ENCODE peak calls at places on chromosomes 1 and 21, in four cellular contexts. Y is spleen, C is stomach, K is tibial nerve. I is an unnamed sample.

GRCh38 chr1:220827445-220828210 is 40.9 kb downstream of the MTARC1 start:
- DNase-seq in Y (no peak), C (no peak), K (no peak), I (no peak)

GRCh38 chr1:24301395-24302175 is 17.6 kb upstream of the GRHL3 start:
- DNase-seq in Y (no peak), C (no peak), K (no peak), I (no peak)

GRCh38 chr1:54876814-54877213 is 10.2 kb downstream of the DHCR24 start:
- DNase-seq in Y (no peak), C (no peak), K (no peak), I (no peak)

GRCh38 chr1:233360525-233361094 is 33.1 kb downstream of the MAP3K21 start:
- DNase-seq in Y (no peak), C (no peak), K (no peak), I (no peak)

GRCh38 chr1:57889686-57890360 is 466.0 kb upstream of the DAB1 start:
- DNase-seq in Y (no peak), C (no peak), K (no peak), I (no peak)

GRCh38 chr1:58586296-58586695 is 9.2 kb upstream of the TACSTD2 start:
- DNase-seq in Y (no peak), C (no peak), K (no peak), I (no peak)

GRCh38 chr1:11280719-11281376 is 7.8 kb downstream of the UBIAD1 start:
- DNase-seq in Y (no peak), C (no peak), K (no peak), I (no peak)

GRCh38 chr1:206714331-206715058 is 29.8 kb downstream of the MAPKAPK2 start:
- DNase-seq in Y (no peak), C (no peak), K (no peak), I (peak; percentile 28)

GRCh38 chr21:45074818-45075605 is 632 bp downstream of the ADARB1 start:
- DNase-seq in Y (peak; percentile 85), C (peak; percentile 26), K (no peak), I (peak; percentile 70)

GRCh38 chr1:157252473-157252872 is 114.3 kb upstream of the ETV3 start:
- DNase-seq in Y (no peak), C (no peak), K (no peak), I (no peak)

GRCh38 chr1:233614173-233614742 is 352 bp downstream of the KCNK1 start:
- DNase-seq in Y (no peak), C (peak; percentile 46), K (no peak), I (peak; percentile 73)

GRCh38 chr1:107572674-107573205 is 392.2 kb downstream of the VAV3 start:
- DNase-seq in Y (no peak), C (no peak), K (peak; percentile 12), I (no peak)

GRCh38 chr1:155322571-155322952 is 1.9 kb downstream of the RUSC1 start:
- DNase-seq in Y (peak; percentile 83), C (no peak), K (no peak), I (peak; percentile 75)

GRCh38 chr1:23673086-23673813 is 18.4 kb upstream of the RPL11 start:
- DNase-seq in Y (no peak), C (peak; percentile 58), K (no peak), I (no peak)

GRCh38 chr1:8545078-8545477 is 227.2 kb downstream of the SLC45A1 start:
- DNase-seq in Y (no peak), C (no peak), K (no peak), I (no peak)

GRCh38 chr21:35720065-35720810 is 340.1 kb downstream of the SETD4 start:
- DNase-seq in Y (no peak), C (no peak), K (no peak), I (no peak)

GRCh38 chr21:23968722-23969647 is 1638.3 kb downstream of the MRPL39 start:
- DNase-seq in Y (peak; percentile 88), C (peak; percentile 57), K (peak; percentile 61), I (no peak)

GRCh38 chr1:183945432-183946308 is 91.9 kb downstream of the COLGALT2 start:
- DNase-seq in Y (no peak), C (no peak), K (no peak), I (no peak)

GRCh38 chr1:218380125-218380977 is 35.2 kb downstream of the TGFB2 start:
- DNase-seq in Y (no peak), C (peak; percentile 54), K (no peak), I (no peak)

GRCh38 chr1:6794164-6794563 is 8.9 kb downstream of the CAMTA1 start:
- DNase-seq in Y (no peak), C (no peak), K (no peak), I (no peak)

GRCh38 chr1:19723874-19724273 is 59.2 kb downstream of the HTR6 start:
- DNase-seq in Y (no peak), C (no peak), K (no peak), I (no peak)

GRCh38 chr1:246199086-246199485 is 308.0 kb downstream of the SMYD3 start:
- DNase-seq in Y (no peak), C (no peak), K (no peak), I (no peak)

GRCh38 chr1:47593598-47594285 is 155.9 kb downstream of the FOXD2 start:
- DNase-seq in Y (no peak), C (no peak), K (no peak), I (no peak)

GRCh38 chr1:157045251-157046218 is at the start of gene ARHGEF11:
- DNase-seq in Y (peak; percentile 90), C (peak; percentile 93), K (peak; percentile 81), I (peak; percentile 97)

GRCh38 chr1:19013826-19014548 is 57.5 kb upstream of the IFFO2 start:
- DNase-seq in Y (no peak), C (peak; percentile 31), K (no peak), I (no peak)

GRCh38 chr1:192807968-192808587 is 761 bp upstream of the RGS2 start:
- DNase-seq in Y (no peak), C (no peak), K (no peak), I (no peak)

GRCh38 chr1:162396201-162396906 is 14.8 kb downstream of the C1orf226 start:
- DNase-seq in Y (no peak), C (no peak), K (no peak), I (no peak)

GRCh38 chr1:89195476-89195875 is 3.3 kb downstream of the GBP4 start:
- DNase-seq in Y (no peak), C (no peak), K (no peak), I (no peak)

GRCh38 chr21:41250519-41250918 is 66.1 kb upstream of the FAM3B start:
- DNase-seq in Y (no peak), C (peak; percentile 63), K (no peak), I (no peak)

GRCh38 chr21:29245104-29245643 is 53.5 kb upstream of the BACH1 start:
- DNase-seq in Y (no peak), C (no peak), K (no peak), I (no peak)

GRCh38 chr21:29246614-29247013 is 52.1 kb upstream of the BACH1 start:
- DNase-seq in Y (no peak), C (no peak), K (no peak), I (no peak)

GRCh38 chr21:29243188-29243587 is 55.5 kb upstream of the BACH1 start:
- DNase-seq in Y (no peak), C (no peak), K (no peak), I (no peak)

GRCh38 chr21:29250642-29251041 is 48.1 kb upstream of the BACH1 start:
- DNase-seq in Y (no peak), C (no peak), K (no peak), I (no peak)

DNA sequence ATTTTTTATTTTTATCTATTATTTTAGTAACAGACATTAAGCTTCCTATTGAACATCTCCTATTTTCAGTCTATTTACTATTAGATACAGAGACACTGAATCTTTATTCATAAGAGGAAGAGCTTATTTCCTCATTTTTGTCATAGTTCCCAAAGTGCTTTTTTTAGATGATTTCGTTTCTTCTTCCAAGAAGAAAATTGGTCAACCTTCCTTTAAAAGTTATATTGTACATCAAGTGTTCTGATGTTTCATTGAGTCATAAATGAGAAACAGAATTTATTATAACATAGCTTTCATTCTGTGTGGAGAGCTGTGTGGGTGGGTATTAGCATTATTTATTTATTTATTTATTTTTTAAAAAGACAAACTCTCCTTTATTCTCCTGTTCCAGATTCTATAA is 50.6 kb upstream of the BACH1 start:
- DNase-seq in Y (no peak), C (no peak), K (no peak), I (no peak)
- H3K4me3 ChIP-seq in Y (no peak overlapping the region), C (no peak overlapping the region), K (no peak overlapping the region), I (no peak overlapping the region)

GRCh38 chr1:224107282-224107625 is 6.7 kb upstream of the FBXO28 start:
- DNase-seq in Y (no peak), C (no peak), K (no peak), I (no peak)

GRCh38 chr1:224108991-224109390 is 4.9 kb upstream of the FBXO28 start:
- DNase-seq in Y (no peak), C (no peak), K (no peak), I (no peak)

GRCh38 chr1:224109981-224110380 is 3.9 kb upstream of the FBXO28 start:
- DNase-seq in Y (no peak), C (no peak), K (no peak), I (no peak)

DNA sequence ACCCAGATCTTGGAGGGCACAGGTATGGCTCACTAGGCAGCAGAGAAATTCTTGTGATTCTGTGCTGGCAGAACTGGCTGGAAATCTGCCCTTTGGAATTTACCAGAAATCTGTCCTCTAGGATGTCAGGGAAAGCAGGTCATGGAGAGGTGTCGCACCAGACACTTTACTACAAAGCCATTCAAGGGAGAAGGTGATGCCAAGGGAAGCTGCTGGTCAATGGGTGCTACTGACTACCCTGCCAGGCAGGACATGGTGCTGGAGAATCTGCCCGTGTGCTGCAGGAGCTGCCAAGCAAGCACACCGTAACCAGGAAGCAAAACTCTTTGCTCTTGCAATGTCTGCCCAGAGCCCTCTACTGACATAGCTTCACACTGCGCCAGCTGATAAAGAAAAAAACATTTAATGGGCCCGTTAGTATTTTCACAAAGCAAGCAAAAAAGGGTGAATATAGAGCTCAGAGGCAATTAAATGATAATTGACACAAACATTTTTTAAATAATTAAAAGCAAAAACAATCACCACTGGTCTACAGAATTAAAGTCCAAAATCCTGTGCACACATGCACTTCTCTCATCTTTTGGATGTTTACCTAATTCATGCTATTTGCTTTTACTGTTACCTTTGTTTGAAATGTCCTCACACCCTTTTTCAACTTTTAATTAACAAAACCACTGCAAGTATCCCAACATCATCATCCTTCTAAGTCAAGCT is 7.2 kb upstream of the FBXO28 start:
- DNase-seq in Y (no peak), C (peak; percentile 29), K (no peak), I (no peak)
- TF ChIP-seq CTCF in Y (no peak), C (no peak), K (no peak), I (peak; percentile 36)

GRCh38 chr1:235910357-235911299 is 43.9 kb upstream of the LYST start:
- DNase-seq in Y (no peak), C (peak; percentile 49), K (no peak), I (no peak)
- H3K27ac ChIP-seq in Y (no peak overlapping the region), C (peak overlapping the region; percentile 74), K (peak overlapping the region; percentile 54), I (no peak overlapping the region)

GRCh38 chr1:212781225-212781624 is 10.4 kb downstream of the NSL1 start:
- DNase-seq in Y (no peak), C (no peak), K (no peak), I (no peak)
- H3K4me3 ChIP-seq in Y (no peak overlapping the region), C (no peak overlapping the region), K (no peak overlapping the region), I (no peak overlapping the region)

I was measured in upper lobe of right lung.